ENCODE peak calls at places on chromosomes 4 and X, in nine cellular contexts. One of them, this sample, is unnamed.

GRCh38 chr4:14348506-14348905 is 653.8 kb upstream of the CPEB2 start:
- DNase-seq in astrocyte of the cerebellum: peak; percentile 53
- DNase-seq in fibroblast of mammary gland: peak; percentile 56
- DNase-seq in coronary artery: no peak
- DNase-seq in body of pancreas: no peak
- DNase-seq in fibroblast of pulmonary artery: peak; percentile 12
- DNase-seq in GM12878: no peak
- DNase-seq in lung: no peak
- DNase-seq in fibroblast of lung: peak; percentile 24
- DNase-seq in this sample: peak; percentile 41

GRCh38 chrX:119828446-119828845 is 24.3 kb downstream of the UPF3B start:
- DNase-seq in astrocyte of the cerebellum: no peak
- DNase-seq in fibroblast of mammary gland: no peak
- DNase-seq in coronary artery: no peak
- DNase-seq in body of pancreas: no peak
- DNase-seq in fibroblast of pulmonary artery: no peak
- DNase-seq in GM12878: no peak
- DNase-seq in lung: no peak
- DNase-seq in fibroblast of lung: no peak
- DNase-seq in this sample: no peak

GRCh38 chr4:623914-624626 is 1.3 kb upstream of the PDE6B start:
- DNase-seq in astrocyte of the cerebellum: no peak
- DNase-seq in fibroblast of mammary gland: no peak
- DNase-seq in coronary artery: no peak
- DNase-seq in body of pancreas: no peak
- DNase-seq in fibroblast of pulmonary artery: no peak
- DNase-seq in GM12878: no peak
- DNase-seq in lung: no peak
- DNase-seq in fibroblast of lung: no peak
- DNase-seq in this sample: no peak

GRCh38 chr4:185005209-185005819 is 13.0 kb upstream of the HELT start:
- DNase-seq in astrocyte of the cerebellum: peak; percentile 45
- DNase-seq in fibroblast of mammary gland: peak; percentile 77
- DNase-seq in coronary artery: peak; percentile 83
- DNase-seq in body of pancreas: peak; percentile 92
- DNase-seq in fibroblast of pulmonary artery: peak; percentile 80
- DNase-seq in GM12878: peak; percentile 8
- DNase-seq in lung: peak; percentile 87
- DNase-seq in fibroblast of lung: peak; percentile 53
- DNase-seq in this sample: peak; percentile 80

GRCh38 chrX:51336584-51336983 is 4.0 kb downstream of the NUDT10 start:
- DNase-seq in astrocyte of the cerebellum: no peak
- DNase-seq in fibroblast of mammary gland: peak; percentile 57
- DNase-seq in coronary artery: no peak
- DNase-seq in body of pancreas: peak; percentile 47
- DNase-seq in fibroblast of pulmonary artery: peak; percentile 50
- DNase-seq in GM12878: no peak
- DNase-seq in lung: no peak
- DNase-seq in fibroblast of lung: peak; percentile 37
- DNase-seq in this sample: peak; percentile 51

GRCh38 chrX:46620505-46620904 is 46.9 kb downstream of the CHST7 start:
- DNase-seq in astrocyte of the cerebellum: no peak
- DNase-seq in fibroblast of mammary gland: no peak
- DNase-seq in coronary artery: no peak
- DNase-seq in body of pancreas: no peak
- DNase-seq in fibroblast of pulmonary artery: peak; percentile 58
- DNase-seq in GM12878: no peak
- DNase-seq in lung: no peak
- DNase-seq in fibroblast of lung: no peak
- DNase-seq in this sample: no peak

GRCh38 chrX:18890724-18891560 is 93.0 kb downstream of the PHKA2 start:
- DNase-seq in astrocyte of the cerebellum: no peak
- DNase-seq in fibroblast of mammary gland: no peak
- DNase-seq in coronary artery: no peak
- DNase-seq in body of pancreas: no peak
- DNase-seq in fibroblast of pulmonary artery: no peak
- DNase-seq in GM12878: no peak
- DNase-seq in lung: no peak
- DNase-seq in fibroblast of lung: no peak
- DNase-seq in this sample: no peak

GRCh38 chrX:132489256-132490085 is 633 bp upstream of the MBNL3 start:
- DNase-seq in astrocyte of the cerebellum: no peak
- DNase-seq in fibroblast of mammary gland: peak; percentile 17
- DNase-seq in coronary artery: peak; percentile 74
- DNase-seq in body of pancreas: peak; percentile 81
- DNase-seq in fibroblast of pulmonary artery: peak; percentile 46
- DNase-seq in GM12878: no peak
- DNase-seq in lung: peak; percentile 75
- DNase-seq in fibroblast of lung: peak; percentile 30
- DNase-seq in this sample: peak; percentile 66

GRCh38 chr4:101970555-101970954 is 180.0 kb downstream of the BANK1 start:
- DNase-seq in astrocyte of the cerebellum: no peak
- DNase-seq in fibroblast of mammary gland: no peak
- DNase-seq in coronary artery: no peak
- DNase-seq in body of pancreas: no peak
- DNase-seq in fibroblast of pulmonary artery: no peak
- DNase-seq in GM12878: no peak
- DNase-seq in lung: no peak
- DNase-seq in fibroblast of lung: no peak
- DNase-seq in this sample: no peak

GRCh38 chr4:39846135-39846534 is 131.6 kb downstream of the PDS5A start:
- DNase-seq in astrocyte of the cerebellum: peak; percentile 26
- DNase-seq in fibroblast of mammary gland: peak; percentile 53
- DNase-seq in coronary artery: no peak
- DNase-seq in body of pancreas: no peak
- DNase-seq in fibroblast of pulmonary artery: no peak
- DNase-seq in GM12878: no peak
- DNase-seq in lung: no peak
- DNase-seq in fibroblast of lung: peak; percentile 58
- DNase-seq in this sample: peak; percentile 41

GRCh38 chr4:101458914-101459313 is 111.6 kb upstream of the PPP3CA start:
- DNase-seq in astrocyte of the cerebellum: no peak
- DNase-seq in fibroblast of mammary gland: no peak
- DNase-seq in coronary artery: no peak
- DNase-seq in body of pancreas: no peak
- DNase-seq in fibroblast of pulmonary artery: peak; percentile 34
- DNase-seq in GM12878: no peak
- DNase-seq in lung: no peak
- DNase-seq in fibroblast of lung: peak; percentile 11
- DNase-seq in this sample: peak; percentile 20

GRCh38 chrX:57155171-57155570 is 18.0 kb upstream of the SPIN2A start:
- DNase-seq in astrocyte of the cerebellum: no peak
- DNase-seq in fibroblast of mammary gland: no peak
- DNase-seq in coronary artery: no peak
- DNase-seq in body of pancreas: no peak
- DNase-seq in fibroblast of pulmonary artery: no peak
- DNase-seq in GM12878: no peak
- DNase-seq in lung: no peak
- DNase-seq in fibroblast of lung: no peak
- DNase-seq in this sample: no peak

DNA sequence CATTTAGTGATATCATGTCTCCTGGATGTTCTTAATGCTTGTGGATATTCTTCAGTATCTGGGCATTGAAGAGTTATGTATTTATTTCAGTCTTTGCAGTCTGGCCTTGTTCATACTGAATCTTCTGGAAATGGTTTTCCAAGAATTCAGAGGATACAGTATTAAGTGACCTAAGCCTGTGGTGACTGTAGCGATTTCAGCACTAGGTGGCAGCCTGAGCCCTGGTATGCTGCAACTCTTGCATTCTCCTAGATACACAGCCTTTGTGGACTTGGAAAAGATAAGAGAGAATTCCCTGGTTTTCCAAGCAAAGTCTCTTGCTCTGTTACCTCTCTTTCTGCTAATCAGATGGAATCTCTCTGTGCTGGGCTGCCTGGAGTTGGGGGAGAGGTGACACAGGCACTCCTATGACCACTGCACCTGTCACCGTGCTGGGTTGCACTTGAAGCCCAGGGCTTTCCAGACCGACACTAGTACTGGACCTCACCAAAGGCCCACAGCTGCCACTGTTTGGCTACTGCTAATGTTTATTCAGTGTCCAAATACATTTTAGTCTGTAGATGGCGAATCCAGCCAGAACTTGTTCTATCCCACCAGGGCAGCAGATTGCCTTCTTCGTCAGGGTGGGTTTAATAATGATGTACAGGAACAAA is 19.3 kb upstream of the SPIN2A start:
- DNase-seq in astrocyte of the cerebellum: no peak
- DNase-seq in fibroblast of mammary gland: peak; percentile 28
- DNase-seq in coronary artery: no peak
- DNase-seq in body of pancreas: peak; percentile 45
- DNase-seq in fibroblast of pulmonary artery: peak; percentile 52
- DNase-seq in GM12878: no peak
- DNase-seq in lung: no peak
- DNase-seq in fibroblast of lung: peak; percentile 27
- DNase-seq in this sample: peak; percentile 45
- TF ChIP-seq CTCF in astrocyte of the cerebellum: no peak
- TF ChIP-seq CTCF in fibroblast of mammary gland: peak; percentile 20
- TF ChIP-seq CTCF in coronary artery: no peak
- TF ChIP-seq CTCF in body of pancreas: peak; percentile 47
- TF ChIP-seq CTCF in fibroblast of pulmonary artery: peak; percentile 47
- TF ChIP-seq CTCF in GM12878: peak; percentile 41
- TF ChIP-seq CTCF in lung: no peak
- TF ChIP-seq CTCF in fibroblast of lung: peak; percentile 28
- TF ChIP-seq CTCF in this sample: peak; percentile 44

DNA sequence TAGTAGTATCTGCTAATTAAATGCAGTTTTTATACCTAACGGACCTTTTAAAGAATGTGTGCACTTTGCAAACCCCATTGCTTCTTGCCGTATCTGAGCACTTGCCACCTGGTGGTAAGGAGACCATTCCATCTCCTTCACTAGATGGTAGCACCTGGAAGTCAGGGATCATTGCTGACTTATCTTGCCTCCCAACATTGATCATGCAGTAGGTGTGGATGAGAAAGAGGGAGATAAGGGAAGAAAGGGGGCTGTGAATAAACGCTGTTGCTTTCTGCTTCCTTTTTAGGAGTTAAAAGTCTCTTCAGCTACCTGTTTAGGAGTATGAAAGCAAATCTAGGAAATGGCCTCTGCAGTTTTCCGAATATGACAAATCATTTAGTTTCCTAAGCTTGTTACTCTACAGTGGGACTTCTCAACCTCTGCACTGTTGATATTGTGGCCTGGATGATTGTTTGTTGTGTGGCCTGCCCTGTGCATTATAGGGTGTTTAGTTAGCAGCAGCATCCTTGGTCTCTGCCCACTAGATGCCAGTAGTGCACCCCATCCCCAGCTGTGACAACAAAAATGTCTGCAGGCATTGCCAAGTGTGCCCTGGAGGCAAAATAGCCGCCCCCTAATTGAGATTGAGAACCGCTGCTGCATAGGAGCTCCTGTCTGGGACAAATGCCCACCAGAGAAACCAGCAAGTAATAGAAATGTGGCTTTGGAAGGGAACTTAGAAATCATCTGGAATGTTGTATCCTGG is 38.8 kb downstream of the GAB1 start:
- DNase-seq in astrocyte of the cerebellum: no peak
- DNase-seq in fibroblast of mammary gland: peak; percentile 38
- DNase-seq in coronary artery: no peak
- DNase-seq in body of pancreas: peak; percentile 24
- DNase-seq in fibroblast of pulmonary artery: peak; percentile 41
- DNase-seq in GM12878: no peak
- DNase-seq in lung: peak; percentile 37
- DNase-seq in fibroblast of lung: peak; percentile 20
- DNase-seq in this sample: peak; percentile 47
- H3K4me3 ChIP-seq in astrocyte of the cerebellum: no peak overlapping the region
- H3K4me3 ChIP-seq in fibroblast of mammary gland: no peak overlapping the region
- H3K4me3 ChIP-seq in coronary artery: no peak overlapping the region
- H3K4me3 ChIP-seq in body of pancreas: no peak overlapping the region
- H3K4me3 ChIP-seq in fibroblast of pulmonary artery: no peak overlapping the region
- H3K4me3 ChIP-seq in GM12878: no peak overlapping the region
- H3K4me3 ChIP-seq in lung: no peak overlapping the region
- H3K4me3 ChIP-seq in fibroblast of lung: no peak overlapping the region
- H3K4me3 ChIP-seq in this sample: no peak overlapping the region

GRCh38 chr4:2083826-2084160 is 24.7 kb downstream of the NAT8L start:
- DNase-seq in astrocyte of the cerebellum: no peak
- DNase-seq in fibroblast of mammary gland: no peak
- DNase-seq in coronary artery: no peak
- DNase-seq in body of pancreas: no peak
- DNase-seq in fibroblast of pulmonary artery: no peak
- DNase-seq in GM12878: no peak
- DNase-seq in lung: no peak
- DNase-seq in fibroblast of lung: no peak
- DNase-seq in this sample: no peak

GRCh38 chr4:2084316-2084715 is 25.2 kb downstream of the NAT8L start:
- DNase-seq in astrocyte of the cerebellum: no peak
- DNase-seq in fibroblast of mammary gland: peak; percentile 19
- DNase-seq in coronary artery: peak; percentile 67
- DNase-seq in body of pancreas: no peak
- DNase-seq in fibroblast of pulmonary artery: no peak
- DNase-seq in GM12878: no peak
- DNase-seq in lung: no peak
- DNase-seq in fibroblast of lung: no peak
- DNase-seq in this sample: no peak

GRCh38 chr4:2085496-2085901 is 26.4 kb downstream of the NAT8L start:
- DNase-seq in astrocyte of the cerebellum: no peak
- DNase-seq in fibroblast of mammary gland: no peak
- DNase-seq in coronary artery: no peak
- DNase-seq in body of pancreas: no peak
- DNase-seq in fibroblast of pulmonary artery: no peak
- DNase-seq in GM12878: no peak
- DNase-seq in lung: no peak
- DNase-seq in fibroblast of lung: no peak
- DNase-seq in this sample: no peak

GRCh38 chr4:2089222-2089621 is 30.1 kb downstream of the NAT8L start:
- DNase-seq in astrocyte of the cerebellum: no peak
- DNase-seq in fibroblast of mammary gland: no peak
- DNase-seq in coronary artery: no peak
- DNase-seq in body of pancreas: no peak
- DNase-seq in fibroblast of pulmonary artery: no peak
- DNase-seq in GM12878: no peak
- DNase-seq in lung: no peak
- DNase-seq in fibroblast of lung: no peak
- DNase-seq in this sample: no peak

DNA sequence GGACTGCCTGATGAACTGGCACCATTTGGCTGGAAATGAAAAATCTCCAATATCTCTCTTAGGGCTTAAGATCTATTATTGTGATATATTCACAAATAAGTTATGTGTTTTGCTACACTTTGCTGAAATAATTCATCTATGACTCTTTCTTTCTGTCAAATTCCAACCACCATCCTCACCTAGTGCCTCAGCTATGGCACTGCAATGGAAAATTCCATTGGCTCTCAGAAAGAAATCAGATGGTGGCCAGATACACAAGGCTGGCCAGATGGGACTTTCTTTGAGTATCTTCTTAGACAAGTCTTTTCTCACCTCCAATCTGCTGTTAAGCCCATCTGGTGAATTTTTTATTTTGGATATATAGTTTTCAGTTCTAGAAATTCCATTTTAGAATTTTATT is 28.0 kb downstream of the NAT8L start:
- DNase-seq in astrocyte of the cerebellum: no peak
- DNase-seq in fibroblast of mammary gland: peak; percentile 5
- DNase-seq in coronary artery: no peak
- DNase-seq in body of pancreas: no peak
- DNase-seq in fibroblast of pulmonary artery: peak; percentile 6
- DNase-seq in GM12878: no peak
- DNase-seq in lung: no peak
- DNase-seq in fibroblast of lung: no peak
- DNase-seq in this sample: peak; percentile 11
- TF ChIP-seq CTCF in astrocyte of the cerebellum: no peak
- TF ChIP-seq CTCF in fibroblast of mammary gland: peak; percentile 27
- TF ChIP-seq CTCF in coronary artery: no peak
- TF ChIP-seq CTCF in body of pancreas: peak; percentile 6
- TF ChIP-seq CTCF in fibroblast of pulmonary artery: peak; percentile 8
- TF ChIP-seq CTCF in GM12878: no peak
- TF ChIP-seq CTCF in lung: no peak
- TF ChIP-seq CTCF in fibroblast of lung: peak; percentile 10
- TF ChIP-seq CTCF in this sample: peak; percentile 24

GRCh38 chr4:108159845-108160244 is 8.9 kb downstream of the LEF1 start:
- DNase-seq in astrocyte of the cerebellum: no peak
- DNase-seq in fibroblast of mammary gland: no peak
- DNase-seq in coronary artery: no peak
- DNase-seq in body of pancreas: no peak
- DNase-seq in fibroblast of pulmonary artery: no peak
- DNase-seq in GM12878: no peak
- DNase-seq in lung: no peak
- DNase-seq in fibroblast of lung: no peak
- DNase-seq in this sample: no peak
- H3K4me3 ChIP-seq in astrocyte of the cerebellum: no peak overlapping the region
- H3K4me3 ChIP-seq in fibroblast of mammary gland: no peak overlapping the region
- H3K4me3 ChIP-seq in coronary artery: no peak overlapping the region
- H3K4me3 ChIP-seq in body of pancreas: no peak overlapping the region
- H3K4me3 ChIP-seq in fibroblast of pulmonary artery: no peak overlapping the region
- H3K4me3 ChIP-seq in GM12878: no peak overlapping the region
- H3K4me3 ChIP-seq in lung: no peak overlapping the region
- H3K4me3 ChIP-seq in fibroblast of lung: no peak overlapping the region
- H3K4me3 ChIP-seq in this sample: no peak overlapping the region

This sample was measured in cardiac fibroblast.